ENCODE peak calls at places on chromosomes 11 and 22, in nine cellular contexts. L is MM.1S, X is HCT116, H is PC-3, J is GM23338, I is GM23248, N is hepatocyte, T is SK-N-SH, P is neural progenitor cell. Y is an unnamed sample.
A peak's percentile ranks its signal among the peaks of the same experiment; 100 is the strongest.

GRCh38 chr22:49530671-49531532 is 296.8 kb downstream of the BRD1 start:
- DNase-seq in L (no peak), X (no peak), H (no peak), J (no peak), I (no peak), N (no peak), T (no peak), P (no peak), Y (no peak)

GRCh38 chr11:106012744-106013143 is 9.3 kb downstream of the MSANTD4 start:
- DNase-seq in L (no peak), X (no peak), H (no peak), J (no peak), I (peak; percentile 54), N (peak; percentile 14), T (no peak), P (no peak), Y (no peak)

GRCh38 chr11:9462172-9462799 is 1.5 kb downstream of the ZNF143 start:
- DNase-seq in L (no peak), X (no peak), H (no peak), J (peak; percentile 14), I (peak; percentile 33), N (no peak), T (no peak), P (peak; percentile 4), Y (peak; percentile 26)

GRCh38 chr11:45083544-45084087 is 62.8 kb upstream of the PRDM11 start:
- DNase-seq in L (no peak), X (no peak), H (peak; percentile 54), J (peak; percentile 89), I (no peak), N (peak; percentile 35), T (no peak), P (peak; percentile 57), Y (peak; percentile 45)

GRCh38 chr22:33746501-33746928 is 173.8 kb downstream of the LARGE1 start:
- DNase-seq in L (no peak), X (no peak), H (no peak), J (no peak), I (no peak), N (peak; percentile 26), T (no peak), P (no peak), Y (no peak)

GRCh38 chr11:34075178-34075820 is 23.8 kb downstream of the CAPRIN1 start:
- DNase-seq in L (no peak), X (peak; percentile 60), H (peak; percentile 78), J (no peak), I (peak; percentile 84), N (no peak), T (no peak), P (no peak), Y (no peak)

GRCh38 chr11:10743354-10744035 is 7.6 kb upstream of the CTR9 start:
- DNase-seq in L (peak; percentile 74), X (no peak), H (no peak), J (no peak), I (no peak), N (peak; percentile 23), T (no peak), P (no peak), Y (no peak)

GRCh38 chr11:126345759-126346585 is 9.5 kb upstream of the ST3GAL4 start:
- DNase-seq in L (no peak), X (no peak), H (peak; percentile 32), J (no peak), I (peak; percentile 86), N (peak; percentile 76), T (no peak), P (no peak), Y (no peak)

DNA sequence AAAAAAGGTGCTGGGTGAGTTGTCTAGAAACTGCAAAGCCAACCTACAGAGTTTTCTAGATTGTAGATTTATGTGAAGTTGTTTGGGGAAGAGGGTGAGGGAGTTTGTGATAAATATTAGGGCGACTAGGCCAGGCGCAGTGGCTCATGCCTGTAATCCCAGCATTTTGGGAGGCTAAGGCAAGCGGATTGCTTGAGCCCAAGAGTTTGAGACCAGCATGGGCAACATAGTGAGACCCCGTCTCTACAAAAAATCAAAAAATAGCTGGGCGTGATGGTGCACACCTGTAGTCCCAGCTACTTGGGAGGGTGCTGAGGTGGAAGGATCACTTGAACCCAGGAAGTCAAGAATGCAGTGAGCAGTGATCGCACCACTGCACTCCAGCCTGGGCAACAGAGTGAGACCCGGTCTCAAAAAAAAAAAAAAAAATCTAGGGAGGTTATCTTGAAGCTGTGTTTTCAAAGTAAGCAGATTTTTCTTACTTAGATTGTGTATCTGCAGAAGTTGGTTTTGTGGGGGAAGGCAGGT is 844 bp downstream of the APOL6 start:
- DNase-seq in L (no peak), X (no peak), H (no peak), J (no peak), I (no peak), N (no peak), T (no peak), P (no peak), Y (peak; percentile 54)
- H3K4me3 ChIP-seq in L (peak overlapping the region; percentile 94), X (no peak overlapping the region), H (peak overlapping the region; percentile 72), J (no peak overlapping the region), I (peak overlapping the region; percentile 96), N (peak overlapping the region; percentile 37), T (peak overlapping the region; percentile 40), P (no peak overlapping the region), Y (peak overlapping the region; percentile 76)

GRCh38 chr22:42885446-42885845 is 28.4 kb upstream of the ARFGAP3 start:
- DNase-seq in L (no peak), X (no peak), H (no peak), J (no peak), I (peak; percentile 84), N (no peak), T (no peak), P (no peak), Y (no peak)

GRCh38 chr22:42884616-42885375 is 27.7 kb upstream of the ARFGAP3 start:
- DNase-seq in L (no peak), X (no peak), H (no peak), J (no peak), I (peak; percentile 12), N (no peak), T (no peak), P (no peak), Y (no peak)

GRCh38 chr22:42883121-42883520 is 26.0 kb upstream of the ARFGAP3 start:
- DNase-seq in L (no peak), X (no peak), H (no peak), J (no peak), I (no peak), N (no peak), T (no peak), P (no peak), Y (no peak)

GRCh38 chr22:42881982-42882656 is 25.0 kb upstream of the ARFGAP3 start:
- DNase-seq in L (no peak), X (no peak), H (no peak), J (no peak), I (no peak), N (no peak), T (no peak), P (no peak), Y (peak; percentile 59)

DNA sequence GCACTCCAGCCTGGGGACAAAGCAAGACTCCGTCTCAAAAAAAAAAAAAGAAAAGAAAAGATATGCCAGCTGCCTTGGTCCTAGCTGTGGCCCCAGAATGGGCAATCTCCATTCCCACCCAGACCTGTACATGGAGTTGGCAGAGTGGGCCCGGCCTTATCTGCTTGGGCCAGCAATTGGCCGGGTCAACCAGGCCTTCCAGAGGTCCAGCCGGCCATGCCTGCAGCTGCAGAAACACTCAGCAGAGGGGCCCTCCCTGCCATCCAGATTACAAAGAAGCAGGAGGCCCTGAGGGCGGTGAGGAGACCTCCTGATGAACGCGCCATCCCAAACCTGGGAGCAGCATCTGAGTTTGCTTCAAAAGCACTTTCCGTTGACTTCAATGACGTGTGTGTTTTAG is 26.9 kb upstream of the ARFGAP3 start:
- DNase-seq in L (no peak), X (no peak), H (no peak), J (no peak), I (no peak), N (no peak), T (no peak), P (no peak), Y (no peak)
- H3K36me3 ChIP-seq in L (no peaks in the 10 kb centered on the region), X (peaks cover 19% of the 10 kb centered on the region), H (no peaks in the 10 kb centered on the region), J (peaks cover 4% of the 10 kb centered on the region), I (peaks cover 15% of the 10 kb centered on the region), N (no peaks in the 10 kb centered on the region), T (peaks cover 18% of the 10 kb centered on the region), P (no peaks in the 10 kb centered on the region), Y (peaks cover 49% of the 10 kb centered on the region)

GRCh38 chr22:30214703-30215405 is 31.7 kb downstream of the LIF start:
- DNase-seq in L (no peak), X (no peak), H (no peak), J (peak; percentile 45), I (no peak), N (no peak), T (no peak), P (no peak), Y (no peak)

GRCh38 chr22:30211124-30211820 is 35.3 kb downstream of the LIF start:
- DNase-seq in L (no peak), X (no peak), H (no peak), J (no peak), I (no peak), N (no peak), T (peak; percentile 24), P (no peak), Y (no peak)

GRCh38 chr22:30210235-30210831 is 36.2 kb downstream of the LIF start:
- DNase-seq in L (no peak), X (peak; percentile 96), H (peak; percentile 97), J (no peak), I (no peak), N (peak; percentile 74), T (peak; percentile 15), P (peak; percentile 29), Y (no peak)

GRCh38 chr22:30212363-30212995 is 34.1 kb downstream of the LIF start:
- DNase-seq in L (no peak), X (peak; percentile 93), H (peak; percentile 95), J (no peak), I (peak; percentile 97), N (peak; percentile 84), T (peak; percentile 30), P (no peak), Y (no peak)

GRCh38 chr22:30212996-30213441 is 33.5 kb downstream of the LIF start:
- DNase-seq in L (no peak), X (no peak), H (peak; percentile 66), J (no peak), I (peak; percentile 91), N (no peak), T (peak; percentile 47), P (no peak), Y (no peak)
- TF ChIP-seq EZH2phosphoT487 in L (no peak), X (no peak), H (no peak), J (no peak), I (no peak), N (no peak), T (no peak), P (no peak), Y (no peak)

GRCh38 chr11:14653090-14653489 is 9.5 kb downstream of the PDE3B start:
- DNase-seq in L (no peak), X (no peak), H (no peak), J (no peak), I (no peak), N (no peak), T (no peak), P (no peak), Y (no peak)

GRCh38 chr11:14645247-14645912 is 1.8 kb downstream of the PDE3B start:
- DNase-seq in L (no peak), X (no peak), H (no peak), J (no peak), I (peak; percentile 66), N (no peak), T (peak; percentile 21), P (no peak), Y (no peak)

GRCh38 chr11:14645985-14646900 is 2.6 kb downstream of the PDE3B start:
- DNase-seq in L (peak; percentile 16), X (no peak), H (no peak), J (no peak), I (no peak), N (no peak), T (no peak), P (no peak), Y (no peak)

GRCh38 chr11:14655435-14655834 is 11.8 kb downstream of the PDE3B start:
- DNase-seq in L (no peak), X (no peak), H (no peak), J (no peak), I (no peak), N (no peak), T (no peak), P (no peak), Y (no peak)

DNA sequence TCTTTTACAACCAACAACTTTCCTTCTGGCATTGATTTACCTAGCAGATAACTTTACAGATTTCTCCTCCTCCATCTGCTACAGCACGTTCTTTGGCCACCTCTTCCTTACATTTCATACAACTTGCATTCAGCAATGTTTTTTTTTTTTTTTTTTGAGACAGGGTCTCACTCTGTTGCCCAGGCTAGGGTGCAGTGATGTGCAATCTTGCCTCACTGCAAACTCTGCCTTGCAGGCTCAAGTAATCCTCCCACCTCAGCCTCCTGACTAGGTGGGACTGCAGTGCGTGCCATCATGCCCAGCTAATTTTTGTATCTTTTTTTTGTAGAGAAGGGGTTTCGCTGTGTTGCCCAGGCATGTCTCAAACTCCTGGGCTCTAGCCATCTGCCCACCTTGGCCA is 6.5 kb downstream of the PDE3B start:
- DNase-seq in L (no peak), X (no peak), H (no peak), J (no peak), I (no peak), N (no peak), T (no peak), P (no peak), Y (no peak)
- H3K4me3 ChIP-seq in L (no peak overlapping the region), X (no peak overlapping the region), H (no peak overlapping the region), J (no peak overlapping the region), I (no peak overlapping the region), N (no peak overlapping the region), T (no peak overlapping the region), P (no peak overlapping the region), Y (no peak overlapping the region)